ENCODE peak calls at places on chromosomes 12 and 14, in seven cellular contexts. One of them, this sample, is unnamed.

GRCh38 chr14:103705158-103705523 is 10.1 kb downstream of the XRCC3 start:
- DNase-seq in H1: no peak
- DNase-seq in neural progenitor cell: no peak
- DNase-seq in breast epithelium: no peak
- DNase-seq in ovary: peak; percentile 76
- DNase-seq in PC-3: no peak
- DNase-seq in lower lobe of right lung: peak; percentile 89
- DNase-seq in this sample: no peak

GRCh38 chr14:95206534-95206933 is 49.2 kb upstream of the DICER1 start:
- DNase-seq in lower lobe of right lung: no peak
- DNase-seq in H1: no peak
- DNase-seq in PC-3: no peak
- DNase-seq in ovary: no peak
- DNase-seq in breast epithelium: no peak
- DNase-seq in neural progenitor cell: no peak
- DNase-seq in this sample: no peak

GRCh38 chr12:123645851-123646250 is 12.2 kb downstream of the GTF2H3 start:
- DNase-seq in PC-3: no peak
- DNase-seq in breast epithelium: no peak
- DNase-seq in lower lobe of right lung: no peak
- DNase-seq in neural progenitor cell: no peak
- DNase-seq in H1: no peak
- DNase-seq in ovary: no peak
- DNase-seq in this sample: peak; percentile 60

GRCh38 chr12:110108309-110109036 is 15.7 kb upstream of the IFT81 start:
- DNase-seq in PC-3: no peak
- DNase-seq in H1: no peak
- DNase-seq in ovary: no peak
- DNase-seq in breast epithelium: no peak
- DNase-seq in lower lobe of right lung: no peak
- DNase-seq in neural progenitor cell: no peak
- DNase-seq in this sample: no peak

GRCh38 chr12:19706936-19707335 is 267.6 kb downstream of the AEBP2 start:
- DNase-seq in PC-3: no peak
- DNase-seq in lower lobe of right lung: no peak
- DNase-seq in neural progenitor cell: no peak
- DNase-seq in ovary: no peak
- DNase-seq in H1: no peak
- DNase-seq in breast epithelium: no peak
- DNase-seq in this sample: no peak

GRCh38 chr12:69886715-69887114 is 61.7 kb downstream of the MYRFL start:
- DNase-seq in H1: no peak
- DNase-seq in lower lobe of right lung: no peak
- DNase-seq in ovary: no peak
- DNase-seq in breast epithelium: no peak
- DNase-seq in PC-3: no peak
- DNase-seq in neural progenitor cell: no peak
- DNase-seq in this sample: no peak

GRCh38 chr14:54786191-54786755 is 116.4 kb downstream of the GCH1 start:
- DNase-seq in breast epithelium: no peak
- DNase-seq in ovary: no peak
- DNase-seq in neural progenitor cell: no peak
- DNase-seq in PC-3: no peak
- DNase-seq in H1: no peak
- DNase-seq in lower lobe of right lung: no peak
- DNase-seq in this sample: no peak

GRCh38 chr14:104353921-104354701 is 215.7 kb downstream of the KIF26A start:
- DNase-seq in neural progenitor cell: no peak
- DNase-seq in PC-3: no peak
- DNase-seq in breast epithelium: peak; percentile 33
- DNase-seq in ovary: no peak
- DNase-seq in lower lobe of right lung: peak; percentile 48
- DNase-seq in H1: no peak
- DNase-seq in this sample: peak; percentile 21

GRCh38 chr12:26290560-26290959 is 95.2 kb downstream of the SSPN start:
- DNase-seq in breast epithelium: no peak
- DNase-seq in ovary: no peak
- DNase-seq in lower lobe of right lung: no peak
- DNase-seq in neural progenitor cell: no peak
- DNase-seq in PC-3: no peak
- DNase-seq in H1: no peak
- DNase-seq in this sample: no peak

GRCh38 chr14:41993687-41994086 is 387.0 kb downstream of the LRFN5 start:
- DNase-seq in breast epithelium: no peak
- DNase-seq in neural progenitor cell: no peak
- DNase-seq in ovary: no peak
- DNase-seq in H1: no peak
- DNase-seq in PC-3: no peak
- DNase-seq in lower lobe of right lung: no peak
- DNase-seq in this sample: no peak

GRCh38 chr12:32217354-32218310 is 111.0 kb downstream of the BICD1 start:
- DNase-seq in lower lobe of right lung: peak; percentile 69
- DNase-seq in breast epithelium: no peak
- DNase-seq in neural progenitor cell: no peak
- DNase-seq in H1: no peak
- DNase-seq in PC-3: peak; percentile 24
- DNase-seq in ovary: no peak
- DNase-seq in this sample: peak; percentile 12

GRCh38 chr14:39372656-39373055 is 59.6 kb downstream of the FBXO33 start:
- DNase-seq in PC-3: no peak
- DNase-seq in H1: no peak
- DNase-seq in lower lobe of right lung: no peak
- DNase-seq in neural progenitor cell: no peak
- DNase-seq in breast epithelium: no peak
- DNase-seq in ovary: no peak
- DNase-seq in this sample: no peak

GRCh38 chr14:89242871-89243270 is 174.2 kb downstream of the FOXN3 start:
- DNase-seq in neural progenitor cell: no peak
- DNase-seq in lower lobe of right lung: no peak
- DNase-seq in H1: no peak
- DNase-seq in ovary: no peak
- DNase-seq in breast epithelium: no peak
- DNase-seq in PC-3: no peak
- DNase-seq in this sample: no peak

GRCh38 chr14:64053694-64054669 is 201.2 kb downstream of the SYNE2 start:
- DNase-seq in neural progenitor cell: no peak
- DNase-seq in H1: no peak
- DNase-seq in PC-3: peak; percentile 11
- DNase-seq in ovary: no peak
- DNase-seq in lower lobe of right lung: no peak
- DNase-seq in breast epithelium: no peak
- DNase-seq in this sample: no peak

GRCh38 chr12:49950310-49951251 is at the start of gene AQP2:
- DNase-seq in lower lobe of right lung: no peak
- DNase-seq in breast epithelium: peak; percentile 36
- DNase-seq in neural progenitor cell: no peak
- DNase-seq in ovary: no peak
- DNase-seq in PC-3: no peak
- DNase-seq in H1: no peak
- DNase-seq in this sample: no peak

GRCh38 chr12:71947645-71948105 is 9.0 kb downstream of the TPH2 start:
- DNase-seq in PC-3: peak; percentile 63
- DNase-seq in neural progenitor cell: peak; percentile 89
- DNase-seq in lower lobe of right lung: peak; percentile 44
- DNase-seq in ovary: no peak
- DNase-seq in breast epithelium: peak; percentile 53
- DNase-seq in H1: peak; percentile 64
- DNase-seq in this sample: peak; percentile 51

GRCh38 chr12:64625243-64626077 is 15.2 kb downstream of the RASSF3 start:
- DNase-seq in breast epithelium: no peak
- DNase-seq in neural progenitor cell: no peak
- DNase-seq in ovary: peak; percentile 54
- DNase-seq in lower lobe of right lung: no peak
- DNase-seq in H1: no peak
- DNase-seq in PC-3: peak; percentile 94
- DNase-seq in this sample: no peak

GRCh38 chr14:95664046-95664445 is 22.2 kb upstream of the TCL1B start:
- DNase-seq in H1: no peak
- DNase-seq in PC-3: no peak
- DNase-seq in lower lobe of right lung: no peak
- DNase-seq in ovary: no peak
- DNase-seq in neural progenitor cell: no peak
- DNase-seq in breast epithelium: no peak
- DNase-seq in this sample: no peak

GRCh38 chr14:106268013-106268727 is 741.8 kb downstream of the TMEM121 start:
- DNase-seq in lower lobe of right lung: peak; percentile 57
- DNase-seq in H1: no peak
- DNase-seq in ovary: no peak
- DNase-seq in breast epithelium: no peak
- DNase-seq in neural progenitor cell: no peak
- DNase-seq in PC-3: no peak
- DNase-seq in this sample: no peak

GRCh38 chr12:82554529-82554928 is 132.2 kb upstream of the TMTC2 start:
- DNase-seq in breast epithelium: no peak
- DNase-seq in PC-3: no peak
- DNase-seq in H1: no peak
- DNase-seq in neural progenitor cell: no peak
- DNase-seq in ovary: no peak
- DNase-seq in lower lobe of right lung: no peak
- DNase-seq in this sample: no peak

GRCh38 chr14:61025239-61026223 is 44.5 kb downstream of the SLC38A6 start:
- DNase-seq in neural progenitor cell: peak; percentile 75
- DNase-seq in lower lobe of right lung: no peak
- DNase-seq in H1: no peak
- DNase-seq in PC-3: peak; percentile 96
- DNase-seq in breast epithelium: peak; percentile 63
- DNase-seq in ovary: peak; percentile 33
- DNase-seq in this sample: peak; percentile 48

GRCh38 chr14:93269341-93270068 is 62.4 kb downstream of the UBR7 start:
- DNase-seq in breast epithelium: no peak
- DNase-seq in neural progenitor cell: peak; percentile 17
- DNase-seq in PC-3: peak; percentile 72
- DNase-seq in lower lobe of right lung: no peak
- DNase-seq in H1: no peak
- DNase-seq in ovary: no peak
- DNase-seq in this sample: no peak

GRCh38 chr14:39382463-39382862 is 49.8 kb downstream of the FBXO33 start:
- DNase-seq in neural progenitor cell: no peak
- DNase-seq in breast epithelium: no peak
- DNase-seq in PC-3: no peak
- DNase-seq in lower lobe of right lung: no peak
- DNase-seq in ovary: no peak
- DNase-seq in H1: no peak
- DNase-seq in this sample: no peak

GRCh38 chr12:25151476-25151875 is 43.5 kb downstream of the DNAI7 start:
- DNase-seq in ovary: peak; percentile 36
- DNase-seq in H1: no peak
- DNase-seq in PC-3: peak; percentile 51
- DNase-seq in breast epithelium: no peak
- DNase-seq in neural progenitor cell: peak; percentile 4
- DNase-seq in lower lobe of right lung: no peak
- DNase-seq in this sample: no peak

GRCh38 chr14:104867371-104868059 is 2.4 kb downstream of the CEP170B start:
- DNase-seq in H1: no peak
- DNase-seq in neural progenitor cell: no peak
- DNase-seq in lower lobe of right lung: no peak
- DNase-seq in ovary: no peak
- DNase-seq in breast epithelium: no peak
- DNase-seq in PC-3: no peak
- DNase-seq in this sample: no peak

DNA sequence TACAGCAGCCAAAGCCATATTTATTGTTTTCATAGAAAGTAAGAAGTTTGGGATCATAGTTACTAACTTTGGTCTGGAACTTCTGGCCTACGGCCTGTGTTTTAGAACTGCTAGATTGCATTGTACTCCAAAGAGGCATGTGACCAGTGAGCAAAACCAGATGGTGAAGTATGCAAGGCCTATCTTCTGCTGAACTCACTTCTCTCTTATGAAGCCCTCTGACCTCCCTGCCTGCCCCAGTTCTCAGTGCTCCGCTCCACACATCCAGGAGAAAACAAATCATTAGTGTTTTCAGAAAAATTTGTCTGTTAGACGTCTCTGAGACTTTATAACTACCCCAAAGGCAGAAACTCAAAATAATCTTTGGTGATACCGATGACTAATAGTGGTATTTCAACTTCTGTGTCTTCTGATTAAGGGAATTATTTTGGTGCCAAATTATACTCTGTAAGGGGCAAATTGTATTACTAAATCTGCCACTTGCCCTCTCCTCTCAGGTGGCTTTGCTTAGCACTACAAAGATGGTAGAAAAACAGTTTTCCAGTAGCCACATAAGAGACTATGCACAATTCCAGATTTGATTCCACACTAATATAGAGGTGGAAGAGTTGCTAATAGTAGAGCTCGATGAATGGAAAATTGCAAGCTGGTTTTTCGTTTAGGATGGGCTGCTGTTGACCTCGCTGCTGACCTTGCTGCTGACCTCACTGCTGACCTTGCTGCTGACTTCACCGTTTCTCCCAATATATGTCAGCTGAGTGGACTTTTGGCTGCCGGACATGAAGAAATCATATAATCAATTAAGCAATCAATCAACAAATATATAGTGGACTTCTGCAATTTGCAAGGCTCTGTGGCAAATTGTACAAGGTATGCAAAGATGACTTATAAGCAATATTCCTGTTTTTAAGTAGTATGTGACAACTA is 147.5 kb downstream of the KITLG start:
- DNase-seq in neural progenitor cell: no peak
- DNase-seq in ovary: peak; percentile 44
- DNase-seq in lower lobe of right lung: no peak
- DNase-seq in H1: no peak
- DNase-seq in PC-3: peak; percentile 37
- DNase-seq in breast epithelium: no peak
- DNase-seq in this sample: no peak
- H3K27ac ChIP-seq in neural progenitor cell: no peak overlapping the region
- H3K27ac ChIP-seq in ovary: no peak overlapping the region
- H3K27ac ChIP-seq in lower lobe of right lung: no peak overlapping the region
- H3K27ac ChIP-seq in H1: no peak overlapping the region
- H3K27ac ChIP-seq in PC-3: peak overlapping the region; percentile 17
- H3K27ac ChIP-seq in breast epithelium: peak overlapping the region; percentile 58
- H3K27ac ChIP-seq in this sample: no peak overlapping the region

GRCh38 chr12:94875525-94875924 is 128.0 kb downstream of the NDUFA12 start:
- DNase-seq in lower lobe of right lung: no peak
- DNase-seq in breast epithelium: no peak
- DNase-seq in neural progenitor cell: peak; percentile 55
- DNase-seq in H1: no peak
- DNase-seq in PC-3: peak; percentile 58
- DNase-seq in ovary: no peak
- DNase-seq in this sample: peak; percentile 17
- TF ChIP-seq CTCF in lower lobe of right lung: no peak
- TF ChIP-seq CTCF in breast epithelium: no peak
- TF ChIP-seq CTCF in neural progenitor cell: peak; percentile 50
- TF ChIP-seq CTCF in H1: peak; percentile 16
- TF ChIP-seq CTCF in PC-3: peak; percentile 57
- TF ChIP-seq CTCF in ovary: peak; percentile 27
- TF ChIP-seq CTCF in this sample: peak; percentile 20

DNA sequence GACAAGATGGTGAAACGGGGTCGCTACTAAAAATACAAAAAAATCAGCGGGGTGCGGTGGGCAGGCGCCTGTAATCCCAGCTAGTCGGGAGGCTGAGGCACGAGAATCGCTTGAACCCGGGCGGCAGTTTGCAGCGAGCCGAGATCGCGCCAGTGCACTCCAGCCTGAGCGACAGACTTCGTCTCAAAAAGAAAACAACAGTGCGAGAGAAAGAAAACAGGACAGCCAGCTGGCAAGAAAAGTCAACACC is 633 bp upstream of the RNU4-2 start:
- DNase-seq in H1: no peak
- DNase-seq in lower lobe of right lung: peak; percentile 55
- DNase-seq in ovary: no peak
- DNase-seq in PC-3: no peak
- DNase-seq in neural progenitor cell: no peak
- DNase-seq in breast epithelium: no peak
- DNase-seq in this sample: no peak
- H3K4me3 ChIP-seq in H1: peak overlapping the region; percentile 72
- H3K4me3 ChIP-seq in lower lobe of right lung: peak overlapping the region; percentile 61
- H3K4me3 ChIP-seq in ovary: peak overlapping the region; percentile 58
- H3K4me3 ChIP-seq in PC-3: peak overlapping the region; percentile 66
- H3K4me3 ChIP-seq in neural progenitor cell: peak overlapping the region; percentile 49
- H3K4me3 ChIP-seq in breast epithelium: peak overlapping the region; percentile 71
- H3K4me3 ChIP-seq in this sample: peak overlapping the region; percentile 52

GRCh38 chr12:92945659-92946220 is 16.6 kb upstream of the EEA1 start:
- DNase-seq in breast epithelium: no peak
- DNase-seq in PC-3: no peak
- DNase-seq in H1: no peak
- DNase-seq in lower lobe of right lung: no peak
- DNase-seq in ovary: no peak
- DNase-seq in neural progenitor cell: no peak
- DNase-seq in this sample: no peak
- H3K27ac ChIP-seq in breast epithelium: no peak overlapping the region
- H3K27ac ChIP-seq in PC-3: no peak overlapping the region
- H3K27ac ChIP-seq in H1: no peak overlapping the region
- H3K27ac ChIP-seq in lower lobe of right lung: no peak overlapping the region
- H3K27ac ChIP-seq in ovary: no peak overlapping the region
- H3K27ac ChIP-seq in neural progenitor cell: no peak overlapping the region
- H3K27ac ChIP-seq in this sample: no peak overlapping the region